ENCODE peak calls at places on chromosome 15, in six cellular contexts. Z is GM12878, R is K562, V is H1, B is HepG2, F is GM12892. D is an unnamed sample.

GRCh38 chr15:97688177-97688576 is 272.3 kb upstream of the ARRDC4 start:
- DNase-seq in R (no peak), V (no peak), Z (no peak), F (no peak), B (no peak), D (no peak)

GRCh38 chr15:88187195-88187594 is 69.3 kb downstream of the NTRK3 start:
- DNase-seq in B (no peak), Z (no peak), V (no peak), F (no peak), R (no peak), D (no peak)

GRCh38 chr15:62588930-62589655 is 424.0 kb upstream of the C2CD4B start:
- DNase-seq in V (no peak), B (no peak), F (no peak), Z (no peak), R (no peak), D (no peak)

GRCh38 chr15:73631915-73632669 is 1.1 kb downstream of the NPTN start:
- DNase-seq in R (peak), V (no peak), B (no peak), F (no peak), Z (no peak), D (no peak)

GRCh38 chr15:64305261-64305660 is 50.7 kb downstream of the CSNK1G1 start:
- DNase-seq in Z (no peak), F (no peak), R (no peak), B (no peak), V (no peak), D (no peak)

GRCh38 chr15:67382723-67383122 is 128.1 kb downstream of the IQCH start:
- DNase-seq in F (no peak), V (no peak), R (no peak), B (no peak), Z (no peak), D (no peak)

GRCh38 chr15:88617790-88618189 is 3.4 kb upstream of the AEN start:
- DNase-seq in Z (no peak), V (no peak), R (no peak), B (no peak), F (no peak), D (no peak)

GRCh38 chr15:100338971-100339444 is 2.8 kb downstream of the ADAMTS17 start:
- DNase-seq in F (no peak), V (no peak), B (peak), R (peak), Z (no peak), D (no peak)

GRCh38 chr15:64686130-64686735 is 89.2 kb downstream of the RBPMS2 start:
- DNase-seq in B (peak), R (peak), V (no peak), F (no peak), Z (no peak), D (no peak)

GRCh38 chr15:64045774-64046346 is 425 bp downstream of the DAPK2 start:
- DNase-seq in Z (no peak), B (no peak), R (no peak), F (no peak), V (no peak), D (peak)

GRCh38 chr15:60390931-60391501 is 6.8 kb downstream of the ANXA2 start:
- DNase-seq in V (no peak), F (no peak), B (peak), R (no peak), Z (no peak), D (no peak)

GRCh38 chr15:70442616-70443321 is 320.6 kb downstream of the UACA start:
- DNase-seq in F (no peak), V (no peak), Z (no peak), B (no peak), R (no peak), D (no peak)

GRCh38 chr15:90159213-90159612 is 41.9 kb upstream of the SEMA4B start:
- DNase-seq in F (no peak), Z (no peak), B (no peak), R (no peak), V (no peak), D (no peak)

GRCh38 chr15:68526269-68526668 is 52.5 kb upstream of the CORO2B start:
- DNase-seq in F (no peak), B (no peak), V (no peak), R (no peak), Z (no peak), D (no peak)

DNA sequence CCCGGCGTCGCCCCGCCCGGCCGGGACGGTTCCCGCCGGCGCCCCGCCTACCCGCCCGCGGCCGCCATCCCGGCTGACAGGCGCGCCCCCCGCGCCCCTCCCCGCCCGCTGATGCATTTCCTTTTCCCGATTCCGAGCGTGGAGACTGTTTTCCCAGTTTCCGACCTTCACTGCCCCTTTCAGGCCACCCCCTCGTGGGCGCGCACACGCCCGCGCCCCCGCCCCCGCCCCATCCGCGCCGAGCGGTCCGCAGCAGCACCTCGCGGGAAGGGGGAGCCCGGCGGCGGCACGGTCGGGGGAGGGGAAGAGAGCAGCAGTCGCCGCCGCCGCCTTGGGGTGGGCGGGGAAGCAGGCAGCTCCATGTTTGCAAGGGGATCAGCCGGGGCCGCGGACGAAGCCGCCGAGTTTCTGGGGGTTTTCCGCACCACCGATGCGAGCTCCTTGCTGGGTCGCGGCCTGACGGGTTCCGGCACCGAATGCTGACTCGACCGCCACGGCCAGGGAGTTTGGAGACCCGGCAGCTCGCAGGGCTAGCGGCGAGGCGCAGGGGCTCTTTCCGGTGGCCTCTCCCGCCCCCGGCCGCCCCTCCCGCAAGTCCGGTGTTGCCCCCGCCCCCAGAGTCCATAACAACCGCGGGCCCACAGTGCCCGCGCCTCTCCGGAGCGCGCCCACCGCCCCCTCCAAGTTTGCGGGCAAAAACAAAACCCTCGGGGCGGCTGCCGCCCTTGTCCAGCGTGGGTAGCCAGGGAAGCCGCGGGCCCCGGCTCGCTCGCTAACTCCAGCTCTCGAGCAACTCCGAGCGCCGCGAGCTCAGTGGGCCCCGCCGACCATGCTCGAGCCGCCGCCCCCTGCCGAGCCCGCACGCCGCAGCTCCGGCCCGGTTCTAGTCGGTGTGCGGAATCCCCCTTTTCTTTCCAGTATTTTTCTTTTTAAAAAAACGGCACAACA is 3.3 kb upstream of the SIN3A start:
- DNase-seq in V (no peak), Z (no peak), R (peak), B (no peak), F (peak), D (peak)
- TF ChIP-seq POLR2A in V (no peak), Z (peak), R (no peak), B (no peak), F (no peak), D (no peak)

DNA sequence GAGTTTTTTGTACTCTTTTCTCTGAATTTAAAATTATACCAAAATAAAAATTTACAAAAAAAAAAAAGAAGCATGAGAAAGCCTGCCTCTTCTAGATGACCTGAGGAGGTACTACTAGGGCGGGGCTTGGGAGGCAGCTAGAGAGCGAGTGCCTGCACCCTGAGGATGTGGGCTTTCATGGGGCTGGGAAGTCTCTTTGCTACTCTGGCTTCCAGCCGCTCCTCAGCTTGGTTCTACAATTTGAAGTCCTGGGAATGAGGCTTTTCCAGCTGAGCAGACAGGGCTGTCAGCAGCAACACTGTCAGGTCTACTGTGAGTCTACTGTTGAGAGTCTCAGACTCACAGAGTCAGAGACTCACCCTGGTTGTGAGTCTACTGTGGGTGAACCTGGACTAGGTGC is 8.2 kb upstream of the PSTPIP1 start:
- DNase-seq in V (no peak), Z (no peak), R (no peak), F (no peak), B (no peak), D (no peak)
- TF ChIP-seq TAF1 in V (no peak), Z (no peak), R (no peak), F (no peak), B (no peak), D (no peak)

DNA sequence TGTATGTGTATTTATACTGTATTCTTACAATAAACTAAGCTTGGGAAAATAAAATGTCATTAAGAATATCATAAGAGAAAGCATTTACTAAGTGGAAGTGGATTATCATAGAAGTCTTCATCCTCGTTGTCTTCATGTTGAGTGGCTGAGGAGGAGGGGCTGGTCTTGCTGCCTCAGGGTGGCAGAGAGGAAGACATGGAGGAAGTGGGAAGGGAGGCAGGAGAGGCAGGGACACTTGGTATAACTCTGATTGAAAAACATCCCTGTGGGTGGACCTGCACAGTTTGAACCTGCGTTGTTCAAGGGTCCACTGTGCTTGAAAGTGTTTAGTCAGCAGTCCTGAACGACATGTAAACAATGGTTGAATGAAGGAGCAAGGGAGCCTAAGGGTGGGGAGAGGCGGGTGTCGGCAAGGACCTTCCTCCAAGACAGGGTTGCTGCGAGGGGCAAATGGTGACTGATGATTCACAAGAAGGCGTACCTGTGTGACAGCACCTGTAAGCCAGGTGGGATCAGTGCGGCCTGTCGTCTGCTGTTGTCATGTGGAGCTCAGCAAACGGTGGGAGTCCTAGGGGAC is 103.8 kb upstream of the KLF13 start:
- DNase-seq in B (no peak), V (no peak), F (no peak), R (no peak), Z (no peak), D (no peak)
- TF ChIP-seq POLR2A in B (no peak), V (no peak), F (no peak), R (no peak), Z (no peak), D (no peak)

GRCh38 chr15:31330111-31330785 is 3.6 kb downstream of the KLF13 start:
- DNase-seq in V (no peak), B (no peak), Z (no peak), F (no peak), R (no peak), D (no peak)
- TF ChIP-seq TAF1 in V (no peak), B (no peak), Z (no peak), F (no peak), R (no peak), D (no peak)

DNA sequence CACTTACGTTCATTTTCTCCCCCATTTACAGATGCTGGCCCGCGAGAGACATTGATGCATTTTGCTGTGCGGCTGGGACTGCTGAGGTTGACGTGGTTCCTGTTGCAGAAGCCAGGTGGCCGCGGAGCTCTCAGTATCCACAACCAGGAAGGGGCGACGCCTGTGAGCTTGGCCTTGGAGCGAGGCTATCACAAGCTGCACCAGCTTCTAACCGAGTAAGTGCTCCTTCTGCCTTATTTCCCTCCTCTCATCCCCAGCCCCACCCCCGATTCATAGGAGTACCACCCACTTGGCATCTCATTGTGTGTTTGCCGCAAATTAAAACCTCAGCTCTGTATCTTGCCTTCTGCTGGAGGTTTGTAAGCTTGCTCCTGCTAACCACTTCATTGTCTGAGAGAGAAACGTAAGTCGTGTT is 163.3 kb downstream of the AKAP13 start:
- DNase-seq in B (no peak), F (no peak), R (no peak), Z (no peak), V (peak), D (no peak)
- TF ChIP-seq POLR2A in B (no peak), F (no peak), R (no peak), Z (no peak), V (no peak), D (no peak)

GRCh38 chr15:81322708-81323253 is 1.2 kb downstream of the STARD5 start:
- DNase-seq in R (no peak), V (no peak), B (no peak), Z (no peak), F (no peak), D (no peak)
- TF ChIP-seq TAF1 in R (no peak), V (no peak), B (no peak), Z (no peak), F (no peak), D (no peak)

D was measured in GM12891.